ENCODE peak calls at places on chromosome 12, in nine cellular contexts. U is PC-3, G is choroid plexus epithelial cell, T is BJ, W is WTC11, L is fibroblast of lung, K is transverse colon, A is kidney epithelial cell, R is B cell. M is an unnamed sample.

GRCh38 chr12:44874981-44875416 is 1.1 kb downstream of the NELL2 start:
- DNase-seq in U (no peak), G (no peak), T (no peak), W (peak; percentile 31), L (no peak), K (no peak), A (no peak), R (no peak), M (no peak)

GRCh38 chr12:3311491-3312103 is 179.4 kb upstream of the PRMT8 start:
- DNase-seq in U (no peak), G (no peak), T (no peak), W (no peak), L (no peak), K (no peak), A (no peak), R (no peak), M (no peak)

GRCh38 chr12:100128509-100128908 is 14.2 kb downstream of the BLTP3B start:
- DNase-seq in U (peak; percentile 54), G (peak; percentile 65), T (no peak), W (peak; percentile 49), L (peak; percentile 59), K (peak; percentile 29), A (no peak), R (no peak), M (no peak)

GRCh38 chr12:15700595-15700994 is 88.6 kb downstream of the EPS8 start:
- DNase-seq in U (peak; percentile 79), G (peak; percentile 97), T (peak; percentile 75), W (no peak), L (peak; percentile 95), K (no peak), A (peak; percentile 86), R (no peak), M (no peak)

GRCh38 chr12:118999107-118999506 is 17.8 kb downstream of the SRRM4 start:
- DNase-seq in U (no peak), G (no peak), T (no peak), W (no peak), L (no peak), K (no peak), A (no peak), R (no peak), M (no peak)

GRCh38 chr12:8996682-8997405 is 7.5 kb downstream of the KLRG1 start:
- DNase-seq in U (no peak), G (peak; percentile 27), T (no peak), W (no peak), L (peak; percentile 23), K (no peak), A (peak; percentile 1), R (no peak), M (no peak)

GRCh38 chr12:77841467-77842054 is 10.9 kb downstream of the NAV3 start:
- DNase-seq in U (peak; percentile 19), G (peak; percentile 45), T (no peak), W (no peak), L (no peak), K (no peak), A (no peak), R (no peak), M (no peak)

GRCh38 chr12:43937947-43938346 is 102.1 kb downstream of the TMEM117 start:
- DNase-seq in U (peak; percentile 35), G (peak; percentile 49), T (no peak), W (peak; percentile 17), L (peak; percentile 17), K (no peak), A (no peak), R (no peak), M (no peak)

GRCh38 chr12:44584625-44585024 is 291.5 kb downstream of the NELL2 start:
- DNase-seq in U (no peak), G (no peak), T (no peak), W (no peak), L (no peak), K (no peak), A (no peak), R (no peak), M (no peak)

GRCh38 chr12:123854918-123855317 is 92.8 kb downstream of the DNAH10 start:
- DNase-seq in U (no peak), G (no peak), T (no peak), W (no peak), L (no peak), K (no peak), A (no peak), R (no peak), M (no peak)
- TF ChIP-seq CTCF in U (no peak), G (no peak), T (no peak), W (no peak), L (no peak), K (no peak), A (no peak), R (no peak), M (no peak)

GRCh38 chr12:57758566-57759359 is 3.9 kb downstream of the MARCHF9 start:
- DNase-seq in U (no peak), G (no peak), T (no peak), W (no peak), L (no peak), K (no peak), A (no peak), R (no peak), M (no peak)

GRCh38 chr12:57757771-57758170 is 2.9 kb downstream of the MARCHF9 start:
- DNase-seq in U (no peak), G (no peak), T (no peak), W (no peak), L (no peak), K (no peak), A (no peak), R (no peak), M (no peak)

GRCh38 chr12:57761391-57761998 is 5.4 kb downstream of the CYP27B1 start:
- DNase-seq in U (no peak), G (no peak), T (no peak), W (no peak), L (no peak), K (no peak), A (no peak), R (no peak), M (no peak)

GRCh38 chr12:57760347-57760982 is 5.6 kb downstream of the MARCHF9 start:
- DNase-seq in U (no peak), G (no peak), T (no peak), W (peak; percentile 69), L (no peak), K (no peak), A (no peak), R (no peak), M (no peak)

GRCh38 chr12:57759360-57759980 is 4.6 kb downstream of the MARCHF9 start:
- DNase-seq in U (peak; percentile 56), G (peak; percentile 55), T (no peak), W (no peak), L (no peak), K (no peak), A (no peak), R (no peak), M (no peak)
- TF ChIP-seq CTCF in U (peak; percentile 80), G (peak; percentile 70), T (peak; percentile 53), W (peak; percentile 34), L (peak; percentile 43), K (peak; percentile 27), A (peak; percentile 55), R (peak; percentile 71), M (peak; percentile 44)

GRCh38 chr12:98296462-98297079 is 218.8 kb upstream of the TMPO start:
- DNase-seq in U (no peak), G (no peak), T (no peak), W (peak; percentile 38), L (no peak), K (no peak), A (no peak), R (no peak), M (no peak)

GRCh38 chr12:98297557-98297956 is 217.8 kb upstream of the TMPO start:
- DNase-seq in U (no peak), G (no peak), T (no peak), W (no peak), L (no peak), K (no peak), A (no peak), R (no peak), M (no peak)

GRCh38 chr12:98295681-98296080 is 219.7 kb upstream of the TMPO start:
- DNase-seq in U (no peak), G (no peak), T (no peak), W (no peak), L (no peak), K (no peak), A (no peak), R (no peak), M (no peak)

GRCh38 chr12:98291828-98292227 is 223.6 kb upstream of the TMPO start:
- DNase-seq in U (no peak), G (no peak), T (no peak), W (no peak), L (no peak), K (no peak), A (no peak), R (no peak), M (no peak)

GRCh38 chr12:98294426-98294825 is 221.0 kb upstream of the TMPO start:
- DNase-seq in U (no peak), G (no peak), T (no peak), W (no peak), L (no peak), K (no peak), A (no peak), R (no peak), M (no peak)
- TF ChIP-seq CTCF in U (no peak), G (no peak), T (no peak), W (no peak), L (no peak), K (no peak), A (no peak), R (no peak), M (no peak)

GRCh38 chr12:124053855-124054254 is 80.8 kb downstream of the ZNF664 start:
- DNase-seq in U (peak; percentile 32), G (peak; percentile 90), T (no peak), W (peak; percentile 70), L (peak; percentile 67), K (peak; percentile 36), A (no peak), R (no peak), M (no peak)
- TF ChIP-seq CTCF in U (peak; percentile 56), G (peak; percentile 93), T (peak; percentile 83), W (no peak), L (peak; percentile 70), K (peak; percentile 73), A (peak; percentile 50), R (no peak), M (peak; percentile 61)

DNA sequence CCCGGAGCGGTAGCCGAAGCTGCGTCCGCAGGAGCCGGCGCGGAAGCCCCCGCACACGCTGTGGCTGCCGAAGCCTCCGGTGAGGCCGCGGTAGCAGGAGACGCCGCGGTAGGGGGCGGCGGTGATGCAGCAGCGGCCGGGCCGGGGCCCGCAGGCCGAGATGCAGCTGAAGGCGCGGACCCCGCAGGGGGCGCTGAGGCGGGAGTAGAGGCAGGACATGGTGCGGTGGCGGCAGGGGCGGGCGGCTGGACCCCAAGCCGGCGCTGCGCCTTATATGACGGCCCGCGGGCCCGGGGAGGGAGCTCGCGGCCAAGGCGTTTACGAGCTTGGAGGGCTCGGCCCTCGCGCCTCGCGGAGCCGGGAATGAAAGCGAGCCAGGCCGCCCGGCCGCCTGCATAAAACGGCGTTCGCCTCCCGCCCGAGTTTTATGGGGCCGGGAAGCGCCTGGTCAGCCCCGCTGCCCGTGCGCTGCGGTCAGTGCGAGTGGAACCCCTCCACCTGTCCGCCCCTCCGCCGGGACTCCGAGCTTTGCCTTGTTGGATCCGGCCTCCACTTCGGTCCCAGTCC is 16.0 kb upstream of the KRT86 start:
- DNase-seq in U (no peak), G (peak; percentile 52), T (no peak), W (peak; percentile 64), L (peak; percentile 36), K (no peak), A (no peak), R (no peak), M (no peak)
- TF ChIP-seq CTCF in U (no peak), G (peak; percentile 2), T (peak; percentile 2), W (no peak), L (no peak), K (no peak), A (no peak), R (no peak), M (no peak)

GRCh38 chr12:72570601-72571000 is 298.4 kb downstream of the TRHDE start:
- DNase-seq in U (peak; percentile 30), G (no peak), T (no peak), W (peak; percentile 70), L (no peak), K (no peak), A (no peak), R (no peak), M (no peak)
- TF ChIP-seq CTCF in U (peak; percentile 66), G (peak; percentile 23), T (no peak), W (peak; percentile 60), L (peak; percentile 27), K (no peak), A (peak; percentile 23), R (no peak), M (no peak)